ENCODE peak calls at places on chromosome 19, in eight cellular contexts. One of them, this sample, is unnamed.

GRCh38 chr19:40238775-40239174 is 12.3 kb upstream of the CCNP start:
- DNase-seq in GM23338: no peak
- DNase-seq in esophagus muscularis mucosa: no peak
- DNase-seq in activated CD4-positive, alpha-beta T cell treated with anti-CD3 and anti-CD28 coated beads, Interleukin-2, amount 50 U/mL, for 1 hour: no peak
- DNase-seq in breast epithelium: no peak
- DNase-seq in type B pancreatic cell: no peak
- DNase-seq in SK-MEL-5: no peak
- DNase-seq in HCT116: no peak
- DNase-seq in this sample: no peak

GRCh38 chr19:13012690-13013608 is 17.7 kb downstream of the NFIX start:
- DNase-seq in GM23338: peak; percentile 68
- DNase-seq in esophagus muscularis mucosa: no peak
- DNase-seq in activated CD4-positive, alpha-beta T cell treated with anti-CD3 and anti-CD28 coated beads, Interleukin-2, amount 50 U/mL, for 1 hour: no peak
- DNase-seq in breast epithelium: no peak
- DNase-seq in type B pancreatic cell: no peak
- DNase-seq in SK-MEL-5: no peak
- DNase-seq in HCT116: no peak
- DNase-seq in this sample: no peak

GRCh38 chr19:16581145-16581970 is 9.1 kb upstream of the SLC35E1 start:
- DNase-seq in GM23338: no peak
- DNase-seq in esophagus muscularis mucosa: no peak
- DNase-seq in activated CD4-positive, alpha-beta T cell treated with anti-CD3 and anti-CD28 coated beads, Interleukin-2, amount 50 U/mL, for 1 hour: no peak
- DNase-seq in breast epithelium: no peak
- DNase-seq in type B pancreatic cell: no peak
- DNase-seq in SK-MEL-5: no peak
- DNase-seq in HCT116: no peak
- DNase-seq in this sample: no peak

GRCh38 chr19:7254590-7254989 is 39.6 kb downstream of the INSR start:
- DNase-seq in GM23338: peak; percentile 32
- DNase-seq in esophagus muscularis mucosa: no peak
- DNase-seq in activated CD4-positive, alpha-beta T cell treated with anti-CD3 and anti-CD28 coated beads, Interleukin-2, amount 50 U/mL, for 1 hour: no peak
- DNase-seq in breast epithelium: no peak
- DNase-seq in type B pancreatic cell: no peak
- DNase-seq in SK-MEL-5: no peak
- DNase-seq in HCT116: no peak
- DNase-seq in this sample: no peak

GRCh38 chr19:13396256-13397080 is 109.8 kb downstream of the CACNA1A start:
- DNase-seq in GM23338: peak; percentile 97
- DNase-seq in esophagus muscularis mucosa: no peak
- DNase-seq in activated CD4-positive, alpha-beta T cell treated with anti-CD3 and anti-CD28 coated beads, Interleukin-2, amount 50 U/mL, for 1 hour: no peak
- DNase-seq in breast epithelium: no peak
- DNase-seq in type B pancreatic cell: no peak
- DNase-seq in SK-MEL-5: peak; percentile 81
- DNase-seq in HCT116: peak; percentile 72
- DNase-seq in this sample: no peak

GRCh38 chr19:4278010-4278409 is 1.1 kb upstream of the SHD start:
- DNase-seq in GM23338: no peak
- DNase-seq in esophagus muscularis mucosa: no peak
- DNase-seq in activated CD4-positive, alpha-beta T cell treated with anti-CD3 and anti-CD28 coated beads, Interleukin-2, amount 50 U/mL, for 1 hour: no peak
- DNase-seq in breast epithelium: no peak
- DNase-seq in type B pancreatic cell: no peak
- DNase-seq in SK-MEL-5: no peak
- DNase-seq in HCT116: no peak
- DNase-seq in this sample: no peak

GRCh38 chr19:47729468-47729798 is 15.9 kb upstream of the NOP53 start:
- DNase-seq in GM23338: peak; percentile 66
- DNase-seq in esophagus muscularis mucosa: no peak
- DNase-seq in activated CD4-positive, alpha-beta T cell treated with anti-CD3 and anti-CD28 coated beads, Interleukin-2, amount 50 U/mL, for 1 hour: no peak
- DNase-seq in breast epithelium: peak; percentile 89
- DNase-seq in type B pancreatic cell: no peak
- DNase-seq in SK-MEL-5: no peak
- DNase-seq in HCT116: peak; percentile 79
- DNase-seq in this sample: peak; percentile 91

GRCh38 chr19:49855676-49856573 is 5.0 kb downstream of the PTOV1 start:
- DNase-seq in GM23338: no peak
- DNase-seq in esophagus muscularis mucosa: no peak
- DNase-seq in activated CD4-positive, alpha-beta T cell treated with anti-CD3 and anti-CD28 coated beads, Interleukin-2, amount 50 U/mL, for 1 hour: no peak
- DNase-seq in breast epithelium: no peak
- DNase-seq in type B pancreatic cell: no peak
- DNase-seq in SK-MEL-5: no peak
- DNase-seq in HCT116: no peak
- DNase-seq in this sample: no peak

GRCh38 chr19:6564393-6564792 is 26.6 kb downstream of the CD70 start:
- DNase-seq in GM23338: peak; percentile 44
- DNase-seq in esophagus muscularis mucosa: no peak
- DNase-seq in activated CD4-positive, alpha-beta T cell treated with anti-CD3 and anti-CD28 coated beads, Interleukin-2, amount 50 U/mL, for 1 hour: no peak
- DNase-seq in breast epithelium: no peak
- DNase-seq in type B pancreatic cell: no peak
- DNase-seq in SK-MEL-5: peak; percentile 70
- DNase-seq in HCT116: no peak
- DNase-seq in this sample: no peak

GRCh38 chr19:5225486-5226345 is 114.9 kb downstream of the PTPRS start:
- DNase-seq in GM23338: peak; percentile 75
- DNase-seq in esophagus muscularis mucosa: no peak
- DNase-seq in activated CD4-positive, alpha-beta T cell treated with anti-CD3 and anti-CD28 coated beads, Interleukin-2, amount 50 U/mL, for 1 hour: no peak
- DNase-seq in breast epithelium: no peak
- DNase-seq in type B pancreatic cell: no peak
- DNase-seq in SK-MEL-5: peak; percentile 20
- DNase-seq in HCT116: no peak
- DNase-seq in this sample: no peak

GRCh38 chr19:50325310-50326100 is 3.7 kb downstream of the KCNC3 start:
- DNase-seq in GM23338: peak; percentile 99
- DNase-seq in esophagus muscularis mucosa: no peak
- DNase-seq in activated CD4-positive, alpha-beta T cell treated with anti-CD3 and anti-CD28 coated beads, Interleukin-2, amount 50 U/mL, for 1 hour: peak; percentile 66
- DNase-seq in breast epithelium: no peak
- DNase-seq in type B pancreatic cell: peak; percentile 93
- DNase-seq in SK-MEL-5: peak; percentile 78
- DNase-seq in HCT116: peak; percentile 73
- DNase-seq in this sample: no peak

GRCh38 chr19:4730740-4731171 is 7.1 kb upstream of the DPP9 start:
- DNase-seq in GM23338: peak; percentile 72
- DNase-seq in esophagus muscularis mucosa: no peak
- DNase-seq in activated CD4-positive, alpha-beta T cell treated with anti-CD3 and anti-CD28 coated beads, Interleukin-2, amount 50 U/mL, for 1 hour: peak; percentile 68
- DNase-seq in breast epithelium: no peak
- DNase-seq in type B pancreatic cell: no peak
- DNase-seq in SK-MEL-5: no peak
- DNase-seq in HCT116: peak; percentile 13
- DNase-seq in this sample: no peak

GRCh38 chr19:20928371-20928770 is 5.3 kb downstream of the ZNF85 start:
- DNase-seq in GM23338: no peak
- DNase-seq in esophagus muscularis mucosa: no peak
- DNase-seq in activated CD4-positive, alpha-beta T cell treated with anti-CD3 and anti-CD28 coated beads, Interleukin-2, amount 50 U/mL, for 1 hour: no peak
- DNase-seq in breast epithelium: no peak
- DNase-seq in type B pancreatic cell: peak; percentile 11
- DNase-seq in SK-MEL-5: no peak
- DNase-seq in HCT116: no peak
- DNase-seq in this sample: peak; percentile 17

GRCh38 chr19:4061178-4061682 is 5.5 kb downstream of the ZBTB7A start:
- DNase-seq in GM23338: peak; percentile 60
- DNase-seq in esophagus muscularis mucosa: no peak
- DNase-seq in activated CD4-positive, alpha-beta T cell treated with anti-CD3 and anti-CD28 coated beads, Interleukin-2, amount 50 U/mL, for 1 hour: peak; percentile 27
- DNase-seq in breast epithelium: peak; percentile 88
- DNase-seq in type B pancreatic cell: no peak
- DNase-seq in SK-MEL-5: no peak
- DNase-seq in HCT116: no peak
- DNase-seq in this sample: no peak

GRCh38 chr19:18951721-18952281 is 10.8 kb upstream of the HOMER3 start:
- DNase-seq in GM23338: no peak
- DNase-seq in esophagus muscularis mucosa: no peak
- DNase-seq in activated CD4-positive, alpha-beta T cell treated with anti-CD3 and anti-CD28 coated beads, Interleukin-2, amount 50 U/mL, for 1 hour: no peak
- DNase-seq in breast epithelium: no peak
- DNase-seq in type B pancreatic cell: no peak
- DNase-seq in SK-MEL-5: no peak
- DNase-seq in HCT116: no peak
- DNase-seq in this sample: no peak

GRCh38 chr19:13146763-13147563 is 3.2 kb downstream of the STX10 start:
- DNase-seq in GM23338: no peak
- DNase-seq in esophagus muscularis mucosa: no peak
- DNase-seq in activated CD4-positive, alpha-beta T cell treated with anti-CD3 and anti-CD28 coated beads, Interleukin-2, amount 50 U/mL, for 1 hour: no peak
- DNase-seq in breast epithelium: no peak
- DNase-seq in type B pancreatic cell: no peak
- DNase-seq in SK-MEL-5: no peak
- DNase-seq in HCT116: no peak
- DNase-seq in this sample: no peak

GRCh38 chr19:56538761-56539263 is at the start of gene ZFP28:
- DNase-seq in GM23338: peak; percentile 68
- DNase-seq in esophagus muscularis mucosa: peak; percentile 93
- DNase-seq in activated CD4-positive, alpha-beta T cell treated with anti-CD3 and anti-CD28 coated beads, Interleukin-2, amount 50 U/mL, for 1 hour: no peak
- DNase-seq in breast epithelium: no peak
- DNase-seq in type B pancreatic cell: peak; percentile 75
- DNase-seq in SK-MEL-5: no peak
- DNase-seq in HCT116: no peak
- DNase-seq in this sample: peak; percentile 87

GRCh38 chr19:11735375-11735774 is 3.4 kb downstream of the ZNF823 start:
- DNase-seq in GM23338: no peak
- DNase-seq in esophagus muscularis mucosa: no peak
- DNase-seq in activated CD4-positive, alpha-beta T cell treated with anti-CD3 and anti-CD28 coated beads, Interleukin-2, amount 50 U/mL, for 1 hour: no peak
- DNase-seq in breast epithelium: no peak
- DNase-seq in type B pancreatic cell: no peak
- DNase-seq in SK-MEL-5: no peak
- DNase-seq in HCT116: no peak
- DNase-seq in this sample: no peak

GRCh38 chr19:39381910-39382611 is 8.8 kb downstream of the PAF1 start:
- DNase-seq in GM23338: no peak
- DNase-seq in esophagus muscularis mucosa: no peak
- DNase-seq in activated CD4-positive, alpha-beta T cell treated with anti-CD3 and anti-CD28 coated beads, Interleukin-2, amount 50 U/mL, for 1 hour: no peak
- DNase-seq in breast epithelium: no peak
- DNase-seq in type B pancreatic cell: no peak
- DNase-seq in SK-MEL-5: no peak
- DNase-seq in HCT116: no peak
- DNase-seq in this sample: no peak

GRCh38 chr19:8545743-8546142 is 31.5 kb downstream of the MYO1F start:
- DNase-seq in GM23338: no peak
- DNase-seq in esophagus muscularis mucosa: no peak
- DNase-seq in activated CD4-positive, alpha-beta T cell treated with anti-CD3 and anti-CD28 coated beads, Interleukin-2, amount 50 U/mL, for 1 hour: no peak
- DNase-seq in breast epithelium: no peak
- DNase-seq in type B pancreatic cell: no peak
- DNase-seq in SK-MEL-5: no peak
- DNase-seq in HCT116: no peak
- DNase-seq in this sample: no peak

GRCh38 chr19:16104722-16105121 is 7.0 kb upstream of the RAB8A start:
- DNase-seq in GM23338: no peak
- DNase-seq in esophagus muscularis mucosa: no peak
- DNase-seq in activated CD4-positive, alpha-beta T cell treated with anti-CD3 and anti-CD28 coated beads, Interleukin-2, amount 50 U/mL, for 1 hour: no peak
- DNase-seq in breast epithelium: no peak
- DNase-seq in type B pancreatic cell: no peak
- DNase-seq in SK-MEL-5: no peak
- DNase-seq in HCT116: no peak
- DNase-seq in this sample: no peak